ENCODE peak calls at places on chromosomes 12 and 14, in nine cellular contexts. T is mesenteric fat pad; Q is stimulated activated naive B cell treated with anti-CD40 and anti-IgM and Interleukin-4, amounts not matched to agents 10 μg/mL and 1 μg/mL and 100 μg/mL, for 72 hours; C is pons; S is AG10803; G is activated T-cell treated with anti-CD3 and anti-CD28 coated beads, Interleukin-2, amount 50 U/mL, for 4 hours; H is IMR-90; F is ACHN; U is frontal cortex. P is an unnamed sample.

GRCh38 chr12:132068250-132068649 is 75.9 kb downstream of the DDX51 start:
- DNase-seq in U (no peak), Q (no peak), C (no peak), G (no peak), F (no peak), S (no peak), H (no peak), T (no peak), P (no peak)

GRCh38 chr14:32129124-32129523 is 52.0 kb downstream of the ARHGAP5 start:
- DNase-seq in F (no peak), Q (no peak), T (no peak), U (no peak), C (peak; percentile 14), G (no peak), S (peak; percentile 66), H (peak; percentile 58), P (no peak)

GRCh38 chr14:69647216-69647615 is 35.8 kb downstream of the SUSD6 start:
- DNase-seq in S (no peak), F (no peak), C (no peak), Q (no peak), H (peak; percentile 43), G (no peak), T (no peak), U (no peak), P (no peak)

GRCh38 chr14:59565112-59565511 is 11.5 kb downstream of the CCDC175 start:
- DNase-seq in G (no peak), U (no peak), F (no peak), H (peak; percentile 11), T (no peak), C (no peak), S (no peak), Q (no peak), P (no peak)

GRCh38 chr12:53867216-53868012 is 71.2 kb upstream of the HOXC13 start:
- DNase-seq in Q (peak; percentile 1), F (peak; percentile 48), G (no peak), S (peak; percentile 12), U (no peak), C (no peak), T (no peak), H (no peak), P (no peak)

GRCh38 chr12:130765186-130765659 is 49.1 kb upstream of the RIMBP2 start:
- DNase-seq in U (no peak), S (peak; percentile 12), H (peak; percentile 15), C (no peak), G (no peak), Q (no peak), F (peak; percentile 48), T (no peak), P (no peak)

GRCh38 chr12:47812797-47813490 is 6.8 kb downstream of the HDAC7 start:
- DNase-seq in C (no peak), S (peak; percentile 81), F (peak; percentile 93), U (peak; percentile 84), T (peak; percentile 95), H (peak; percentile 83), Q (peak; percentile 94), G (peak; percentile 91), P (peak; percentile 83)

GRCh38 chr12:91139264-91139663 is 28.0 kb upstream of the LUM start:
- DNase-seq in C (no peak), T (no peak), U (no peak), S (peak; percentile 70), F (no peak), Q (no peak), G (no peak), H (peak; percentile 17), P (no peak)

GRCh38 chr14:76584271-76584702 is 177.0 kb upstream of the VASH1 start:
- DNase-seq in H (no peak), S (no peak), F (no peak), G (no peak), U (peak; percentile 29), T (no peak), C (no peak), Q (no peak), P (no peak)

GRCh38 chr14:99732436-99733220 is 48.5 kb downstream of the CYP46A1 start:
- DNase-seq in C (no peak), G (no peak), T (peak; percentile 84), F (no peak), Q (no peak), U (no peak), H (no peak), S (no peak), P (no peak)

GRCh38 chr14:28751467-28752058 is 15.0 kb upstream of the FOXG1 start:
- DNase-seq in S (peak; percentile 55), U (peak; percentile 44), F (peak; percentile 53), G (no peak), C (peak; percentile 62), Q (no peak), T (no peak), H (peak; percentile 49), P (no peak)

GRCh38 chr14:54257424-54257823 is 139.4 kb upstream of the CDKN3 start:
- DNase-seq in Q (no peak), S (peak; percentile 15), C (no peak), F (no peak), T (no peak), U (no peak), H (no peak), G (no peak), P (no peak)

GRCh38 chr12:209851-210250 is 4.1 kb downstream of the SLC6A12 start:
- DNase-seq in Q (no peak), H (no peak), T (no peak), G (no peak), C (no peak), F (no peak), S (no peak), U (no peak), P (no peak)

GRCh38 chr14:58765375-58765774 is 127.6 kb downstream of the DACT1 start:
- DNase-seq in T (no peak), U (no peak), F (no peak), S (no peak), G (no peak), C (no peak), H (no peak), Q (no peak), P (no peak)

GRCh38 chr12:21819678-21820077 is 45.2 kb upstream of the KCNJ8 start:
- DNase-seq in H (no peak), C (no peak), U (no peak), G (no peak), S (peak; percentile 1), F (no peak), Q (no peak), T (no peak), P (no peak)

GRCh38 chr12:5280091-5280490 is 151.8 kb upstream of the NTF3 start:
- DNase-seq in Q (no peak), U (no peak), T (no peak), G (no peak), C (no peak), F (no peak), H (no peak), S (no peak), P (no peak)

GRCh38 chr12:122537021-122537420 is 10.0 kb downstream of the KNTC1 start:
- DNase-seq in S (no peak), G (no peak), F (peak; percentile 32), T (no peak), C (no peak), H (no peak), Q (no peak), U (no peak), P (no peak)

GRCh38 chr12:65740873-65741600 is 83.2 kb upstream of the HMGA2 start:
- DNase-seq in G (peak; percentile 59), T (no peak), Q (peak; percentile 60), S (peak; percentile 71), F (peak; percentile 92), H (peak; percentile 74), U (peak; percentile 69), C (no peak), P (peak; percentile 49)

GRCh38 chr14:89429206-89430091 is 12.4 kb upstream of the FOXN3 start:
- DNase-seq in F (peak; percentile 5), S (no peak), H (peak; percentile 19), U (no peak), T (peak; percentile 76), C (peak; percentile 26), G (peak; percentile 15), Q (peak; percentile 34), P (no peak)

GRCh38 chr14:94548999-94549985 is 11.9 kb upstream of the SERPINA4 start:
- DNase-seq in C (peak; percentile 18), F (peak; percentile 44), G (peak; percentile 48), Q (peak; percentile 4), T (no peak), S (peak; percentile 35), H (peak; percentile 36), U (peak; percentile 46), P (peak; percentile 31)

GRCh38 chr12:12881495-12881894 is 9.9 kb upstream of the GPRC5A start:
- DNase-seq in H (peak; percentile 79), C (no peak), F (peak; percentile 73), T (no peak), S (peak; percentile 56), Q (no peak), U (no peak), G (no peak), P (no peak)

GRCh38 chr12:89051065-89051677 is 301.1 kb downstream of the DUSP6 start:
- DNase-seq in U (peak; percentile 57), Q (peak; percentile 11), G (no peak), H (peak; percentile 78), T (no peak), S (peak; percentile 69), F (peak; percentile 77), C (peak; percentile 80), P (no peak)

GRCh38 chr14:22545842-22546721 is 42.9 kb downstream of the DAD1 start:
- DNase-seq in G (no peak), S (peak; percentile 64), Q (no peak), T (no peak), F (no peak), C (no peak), H (peak; percentile 89), U (no peak), P (no peak)

GRCh38 chr14:91453744-91454143 is 36.1 kb upstream of the CCDC88C start:
- DNase-seq in H (no peak), C (no peak), U (no peak), S (no peak), T (no peak), Q (no peak), F (no peak), G (no peak), P (no peak)

GRCh38 chr12:25552681-25553080 is 402 bp downstream of the LMNTD1 start:
- DNase-seq in T (no peak), G (no peak), Q (no peak), S (peak; percentile 29), H (peak; percentile 90), U (no peak), F (no peak), C (no peak), P (no peak)

GRCh38 chr12:46825526-46826414 is at the start of gene SLC38A4:
- DNase-seq in F (no peak), S (peak; percentile 64), U (no peak), Q (no peak), H (peak; percentile 32), T (no peak), C (no peak), G (no peak), P (no peak)

GRCh38 chr14:95597784-95598204 is 62.9 kb downstream of the GLRX5 start:
- DNase-seq in F (peak; percentile 22), C (peak; percentile 3), U (peak; percentile 49), S (peak; percentile 19), T (no peak), G (no peak), H (peak; percentile 43), Q (peak; percentile 53), P (no peak)

GRCh38 chr14:70698288-70698687 is 56.6 kb downstream of the TTC9 start:
- DNase-seq in Q (no peak), G (no peak), F (peak; percentile 14), H (peak; percentile 19), S (peak; percentile 35), T (no peak), C (no peak), U (no peak), P (no peak)

GRCh38 chr12:124744273-124744640 is 119.4 kb downstream of the SCARB1 start:
- DNase-seq in S (no peak), G (no peak), U (no peak), Q (no peak), F (no peak), T (no peak), C (no peak), H (no peak), P (no peak)

P was measured in activated B cell treated with CpG ODN at 0.5 μM for 24 hours.